ENCODE peak calls at places on chromosome 14, in four cellular contexts. B is HCT116, W is right lobe of liver, Q is endothelial cell of umbilical vein. M is an unnamed sample.

GRCh38 chr14:99735189-99736135 is 51.4 kb downstream of the CYP46A1 start:
- DNase-seq in B (no peak), Q (no peak), W (peak; percentile 8), M (no peak)

GRCh38 chr14:38556321-38556720 is 300.4 kb upstream of the CLEC14A start:
- DNase-seq in B (no peak), W (no peak), Q (no peak), M (no peak)

GRCh38 chr14:22796087-22796707 is 19.0 kb downstream of the SLC7A7 start:
- DNase-seq in B (no peak), Q (no peak), W (no peak), M (no peak)

GRCh38 chr14:92513204-92513965 is at the start of gene RIN3:
- DNase-seq in B (no peak), W (peak; percentile 60), Q (peak; percentile 48), M (no peak)

GRCh38 chr14:88005050-88005481 is at the start of gene GPR65:
- DNase-seq in Q (no peak), B (no peak), W (no peak), M (no peak)

GRCh38 chr14:74569826-74570591 is 42.0 kb downstream of the LTBP2 start:
- DNase-seq in B (no peak), W (no peak), Q (peak; percentile 71), M (peak; percentile 56)

GRCh38 chr14:71206766-71207371 is 299.6 kb downstream of the PCNX1 start:
- DNase-seq in Q (peak; percentile 91), W (no peak), B (no peak), M (no peak)

GRCh38 chr14:97709552-97709951 is 912.4 kb downstream of the VRK1 start:
- DNase-seq in Q (no peak), B (no peak), W (no peak), M (no peak)

GRCh38 chr14:23175823-23176222 is 7.6 kb downstream of the SLC7A8 start:
- DNase-seq in W (no peak), B (no peak), Q (peak; percentile 86), M (no peak)

GRCh38 chr14:93086441-93087055 is 29.2 kb downstream of the ITPK1 start:
- DNase-seq in Q (no peak), B (no peak), W (no peak), M (no peak)

GRCh38 chr14:104967414-104968152 is 10.6 kb downstream of the AHNAK2 start:
- DNase-seq in Q (peak; percentile 87), B (no peak), W (no peak), M (no peak)

GRCh38 chr14:29392287-29392686 is 535.4 kb downstream of the PRKD1 start:
- DNase-seq in W (no peak), B (no peak), Q (no peak), M (no peak)

GRCh38 chr14:73173092-73173735 is 36.9 kb downstream of the PSEN1 start:
- DNase-seq in B (peak; percentile 31), Q (peak; percentile 73), W (no peak), M (no peak)

GRCh38 chr14:64293976-64294671 is at the start of gene ESR2:
- DNase-seq in Q (peak; percentile 49), B (no peak), W (peak; percentile 18), M (no peak)

GRCh38 chr14:33408291-33408690 is 469.6 kb downstream of the NPAS3 start:
- DNase-seq in B (no peak), Q (no peak), W (no peak), M (no peak)

GRCh38 chr14:88352299-88353097 is 29.4 kb upstream of the KCNK10 start:
- DNase-seq in W (no peak), B (no peak), Q (no peak), M (no peak)

GRCh38 chr14:80215756-80216581 is 4.7 kb upstream of the DIO2 start:
- DNase-seq in B (no peak), W (no peak), Q (no peak), M (no peak)

GRCh38 chr14:26841920-26842741 is 244.3 kb upstream of the NOVA1 start:
- DNase-seq in B (no peak), W (peak; percentile 22), Q (peak; percentile 76), M (peak; percentile 31)

GRCh38 chr14:42513837-42514236 is 907.2 kb downstream of the LRFN5 start:
- DNase-seq in W (no peak), Q (no peak), B (no peak), M (no peak)

GRCh38 chr14:103144085-103144484 is 20.8 kb downstream of the TNFAIP2 start:
- DNase-seq in B (no peak), Q (no peak), W (no peak), M (no peak)

GRCh38 chr14:63375772-63376171 is 57.0 kb upstream of the GPHB5 start:
- DNase-seq in W (no peak), Q (no peak), B (no peak), M (no peak)

GRCh38 chr14:59688224-59689170 is 111.9 kb upstream of the CCDC175 start:
- DNase-seq in W (peak; percentile 30), Q (peak; percentile 44), B (peak; percentile 24), M (no peak)

GRCh38 chr14:90139199-90139598 is 77.4 kb downstream of the KCNK13 start:
- DNase-seq in B (no peak), W (no peak), Q (no peak), M (no peak)

GRCh38 chr14:56731187-56731586 is 79.1 kb downstream of the OTX2 start:
- DNase-seq in B (no peak), W (no peak), Q (no peak), M (no peak)

GRCh38 chr14:98889107-98889835 is 382.7 kb downstream of the BCL11B start:
- DNase-seq in B (no peak), Q (no peak), W (no peak), M (no peak)

GRCh38 chr14:37623552-37623951 is 28.1 kb downstream of the TTC6 start:
- DNase-seq in W (peak; percentile 69), Q (peak; percentile 29), B (peak; percentile 1), M (peak; percentile 83)

GRCh38 chr14:92659765-92660561 is 88.5 kb downstream of the LGMN start:
- DNase-seq in W (no peak), Q (no peak), B (no peak), M (peak; percentile 29)

GRCh38 chr14:85566603-85567002 is 36.7 kb downstream of the FLRT2 start:
- DNase-seq in B (no peak), W (no peak), Q (peak; percentile 72), M (no peak)

GRCh38 chr14:102849522-102850379 is 72.5 kb downstream of the TRAF3 start:
- DNase-seq in W (no peak), B (no peak), Q (peak; percentile 71), M (no peak)

GRCh38 chr14:51774209-51774608 is 86.2 kb upstream of the GNG2 start:
- DNase-seq in B (no peak), Q (no peak), W (no peak), M (no peak)

GRCh38 chr14:52048641-52049204 is 20.1 kb downstream of the NID2 start:
- DNase-seq in B (no peak), W (no peak), Q (no peak), M (no peak)

GRCh38 chr14:61927015-61927414 is 164.8 kb downstream of the SNAPC1 start:
- DNase-seq in Q (no peak), W (no peak), B (no peak), M (no peak)

GRCh38 chr14:23364164-23364571 is 804 bp downstream of the EFS start:
- DNase-seq in Q (no peak), B (no peak), W (no peak), M (peak; percentile 77)

GRCh38 chr14:22500954-22501353 is 88.1 kb downstream of the DAD1 start:
- DNase-seq in Q (no peak), W (no peak), B (no peak), M (no peak)

GRCh38 chr14:86221755-86222154 is 691.8 kb downstream of the FLRT2 start:
- DNase-seq in Q (no peak), B (no peak), W (no peak), M (no peak)

GRCh38 chr14:89680156-89680555 is 263.1 kb upstream of the FOXN3 start:
- DNase-seq in B (no peak), Q (no peak), W (no peak), M (no peak)

GRCh38 chr14:100747736-100748135 is 21.0 kb downstream of the DLK1 start:
- DNase-seq in Q (no peak), W (no peak), B (no peak), M (no peak)

GRCh38 chr14:103315368-103315911 is 18.6 kb upstream of the EIF5 start:
- DNase-seq in Q (peak; percentile 45), W (peak; percentile 83), B (no peak), M (no peak)

GRCh38 chr14:100692256-100692655 is 34.4 kb upstream of the DLK1 start:
- DNase-seq in B (no peak), Q (no peak), W (no peak), M (no peak)

GRCh38 chr14:71328183-71328582 is 420.9 kb downstream of the PCNX1 start:
- DNase-seq in Q (no peak), B (no peak), W (no peak), M (no peak)

GRCh38 chr14:32077081-32078029 is at the start of gene ARHGAP5:
- DNase-seq in Q (peak; percentile 63), W (no peak), B (no peak), M (no peak)
- TF ChIP-seq POLR2A in Q (peak; percentile 13), W (peak; percentile 17), B (no peak), M (no peak)

GRCh38 chr14:54478621-54479215 is 10.1 kb downstream of the GMFB start:
- DNase-seq in B (no peak), Q (no peak), W (no peak), M (no peak)
- H3K36me3 ChIP-seq in B (peaks cover 26% of the 10 kb centered on the region), Q (peaks cover 5% of the 10 kb centered on the region), W (peaks cover 15% of the 10 kb centered on the region), M (no peaks in the 10 kb centered on the region)

DNA sequence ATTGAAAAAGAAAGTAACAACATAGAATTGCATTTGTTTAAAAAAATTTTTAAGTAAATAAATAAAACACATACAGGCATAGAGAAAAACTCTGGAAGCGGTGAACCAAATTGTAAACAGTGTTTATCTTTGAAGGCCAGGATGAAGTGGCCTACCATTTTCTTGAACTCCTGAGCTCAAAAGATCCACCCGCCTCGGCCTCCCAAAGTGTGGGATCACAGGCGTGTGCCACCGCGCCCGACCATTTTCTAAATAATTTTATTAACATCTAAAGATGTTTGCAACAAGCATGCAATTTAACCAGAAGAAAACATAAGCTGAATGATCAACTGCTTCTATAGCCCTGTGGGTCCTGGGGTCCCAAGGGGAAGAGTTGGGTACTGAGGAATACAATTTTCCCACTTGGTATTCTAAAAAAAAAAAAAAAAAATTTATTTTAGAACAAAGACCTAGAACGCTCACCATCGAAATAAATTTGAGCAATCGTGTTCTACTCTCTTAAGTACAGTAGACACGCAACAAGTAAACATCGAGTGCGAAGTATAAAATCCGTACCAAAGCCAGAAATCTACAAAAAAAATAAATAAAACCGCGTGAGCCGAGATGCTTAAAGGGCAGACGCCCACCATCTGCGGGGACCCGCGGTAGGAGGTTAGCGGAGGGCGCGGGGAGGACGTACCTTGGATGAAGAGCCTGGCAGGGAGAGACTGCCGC is 489 bp downstream of the MIS18BP1 start:
- DNase-seq in Q (peak; percentile 42), W (no peak), B (no peak), M (no peak)
- H3K4me3 ChIP-seq in Q (peak overlapping the region; percentile 96), W (peak overlapping the region; percentile 70), B (peak overlapping the region; percentile 91), M (peak overlapping the region; percentile 96)

GRCh38 chr14:91510171-91511013 is at the start of gene PPP4R3A:
- DNase-seq in Q (peak; percentile 96), W (peak; percentile 96), B (peak; percentile 90), M (peak; percentile 91)
- TF ChIP-seq POLR2A in Q (peak; percentile 89), W (peak; percentile 93), B (peak; percentile 48), M (peak; percentile 43)